ENCODE peak calls at places on chromosomes 2 and 18, in nine cellular contexts. One of them, this sample, is unnamed.

GRCh38 chr2:63132020-63132419 is 81.4 kb downstream of the OTX1 start:
- DNase-seq in fibroblast of the aortic adventitia: no peak
- DNase-seq in cardiac septum: no peak
- DNase-seq in T-helper 1 cell: no peak
- DNase-seq in GM12864: no peak
- DNase-seq in mucosa of gallbladder: no peak
- DNase-seq in Daoy: no peak
- DNase-seq in HFFc6: no peak
- DNase-seq in sciatic nerve: no peak
- DNase-seq in this sample: no peak

GRCh38 chr2:71243548-71244301 is 16.8 kb upstream of the PAIP2B start:
- DNase-seq in fibroblast of the aortic adventitia: no peak
- DNase-seq in cardiac septum: peak; percentile 83
- DNase-seq in sciatic nerve: no peak
- DNase-seq in mucosa of gallbladder: no peak
- DNase-seq in Daoy: no peak
- DNase-seq in HFFc6: no peak
- DNase-seq in T-helper 1 cell: no peak
- DNase-seq in GM12864: no peak
- DNase-seq in this sample: no peak

GRCh38 chr2:39780825-39781600 is 2.0 kb upstream of the THUMPD2 start:
- DNase-seq in mucosa of gallbladder: no peak
- DNase-seq in sciatic nerve: no peak
- DNase-seq in GM12864: no peak
- DNase-seq in HFFc6: no peak
- DNase-seq in cardiac septum: no peak
- DNase-seq in T-helper 1 cell: no peak
- DNase-seq in fibroblast of the aortic adventitia: no peak
- DNase-seq in Daoy: peak; percentile 47
- DNase-seq in this sample: peak; percentile 4

GRCh38 chr2:158042666-158043065 is 59.0 kb upstream of the UPP2 start:
- DNase-seq in Daoy: no peak
- DNase-seq in T-helper 1 cell: no peak
- DNase-seq in mucosa of gallbladder: no peak
- DNase-seq in sciatic nerve: no peak
- DNase-seq in HFFc6: no peak
- DNase-seq in GM12864: no peak
- DNase-seq in cardiac septum: no peak
- DNase-seq in fibroblast of the aortic adventitia: no peak
- DNase-seq in this sample: no peak

GRCh38 chr2:151544449-151544848 is 134.7 kb downstream of the RIF1 start:
- DNase-seq in mucosa of gallbladder: no peak
- DNase-seq in fibroblast of the aortic adventitia: peak; percentile 31
- DNase-seq in HFFc6: no peak
- DNase-seq in GM12864: no peak
- DNase-seq in T-helper 1 cell: no peak
- DNase-seq in sciatic nerve: no peak
- DNase-seq in cardiac septum: no peak
- DNase-seq in Daoy: no peak
- DNase-seq in this sample: no peak

GRCh38 chr2:170235860-170236638 is 58.1 kb downstream of the MYO3B start:
- DNase-seq in sciatic nerve: peak; percentile 64
- DNase-seq in GM12864: no peak
- DNase-seq in fibroblast of the aortic adventitia: peak; percentile 57
- DNase-seq in HFFc6: peak; percentile 43
- DNase-seq in Daoy: peak; percentile 41
- DNase-seq in mucosa of gallbladder: no peak
- DNase-seq in T-helper 1 cell: no peak
- DNase-seq in cardiac septum: no peak
- DNase-seq in this sample: peak; percentile 5

GRCh38 chr18:68428666-68429065 is 286.2 kb downstream of the TMX3 start:
- DNase-seq in HFFc6: no peak
- DNase-seq in sciatic nerve: no peak
- DNase-seq in Daoy: no peak
- DNase-seq in mucosa of gallbladder: no peak
- DNase-seq in cardiac septum: no peak
- DNase-seq in T-helper 1 cell: no peak
- DNase-seq in GM12864: no peak
- DNase-seq in fibroblast of the aortic adventitia: no peak
- DNase-seq in this sample: no peak

GRCh38 chr2:188340257-188340656 is 48.6 kb downstream of the GULP1 start:
- DNase-seq in cardiac septum: no peak
- DNase-seq in HFFc6: no peak
- DNase-seq in mucosa of gallbladder: no peak
- DNase-seq in sciatic nerve: no peak
- DNase-seq in GM12864: no peak
- DNase-seq in Daoy: no peak
- DNase-seq in T-helper 1 cell: no peak
- DNase-seq in fibroblast of the aortic adventitia: no peak
- DNase-seq in this sample: no peak

GRCh38 chr2:232476791-232477190 is 10.8 kb downstream of the ECEL1 start:
- DNase-seq in cardiac septum: peak; percentile 43
- DNase-seq in HFFc6: no peak
- DNase-seq in Daoy: no peak
- DNase-seq in mucosa of gallbladder: no peak
- DNase-seq in GM12864: no peak
- DNase-seq in T-helper 1 cell: no peak
- DNase-seq in sciatic nerve: peak; percentile 36
- DNase-seq in fibroblast of the aortic adventitia: no peak
- DNase-seq in this sample: no peak